ENCODE peak calls at places on chromosome 13, in five cellular contexts. V is activated gamma-delta T cell treated with Interleukin-2 at 50 U/mL for 16 hours, D is GM23338, L is heart left ventricle, P is WTC11. H is an unnamed sample.

GRCh38 chr13:69291292-69291906 is 816.2 kb upstream of the ATXN8OS start:
- DNase-seq in D (peak), L (no peak), P (no peak), V (no peak), H (no peak)

GRCh38 chr13:30745917-30746686 is 10.8 kb downstream of the ALOX5AP start:
- DNase-seq in V (no peak), D (no peak), L (no peak), P (no peak), H (no peak)

GRCh38 chr13:101423872-101424271 is 7.6 kb upstream of the NALCN start:
- DNase-seq in V (no peak), L (no peak), P (no peak), D (no peak), H (no peak)

GRCh38 chr13:109740121-109740520 is 46.3 kb downstream of the IRS2 start:
- DNase-seq in P (no peak), V (no peak), L (no peak), D (no peak), H (no peak)

GRCh38 chr13:50584856-50585580 is 258.5 kb downstream of the DLEU7 start:
- DNase-seq in P (no peak), V (no peak), D (peak), L (no peak), H (no peak)

GRCh38 chr13:33075996-33076395 is 59.8 kb downstream of the KL start:
- DNase-seq in D (no peak), L (no peak), V (no peak), P (no peak), H (no peak)

GRCh38 chr13:51349016-51349415 is 9.5 kb downstream of the SERPINE3 start:
- DNase-seq in D (no peak), L (no peak), V (no peak), P (no peak), H (no peak)

GRCh38 chr13:45068036-45069001 is 52.0 kb upstream of the GTF2F2 start:
- DNase-seq in L (no peak), V (no peak), D (no peak), P (no peak), H (no peak)

GRCh38 chr13:41352935-41353801 is 42.1 kb downstream of the NAA16 start:
- DNase-seq in D (peak), L (peak), V (peak), P (no peak), H (peak)

GRCh38 chr13:29921542-29921941 is 71.1 kb upstream of the UBL3 start:
- DNase-seq in P (no peak), V (no peak), L (no peak), D (no peak), H (no peak)

GRCh38 chr13:113299951-113300350 is 2.9 kb downstream of the LAMP1 start:
- DNase-seq in D (no peak), V (no peak), L (no peak), P (no peak), H (no peak)

GRCh38 chr13:99630269-99630898 is 129.1 kb downstream of the TM9SF2 start:
- DNase-seq in P (no peak), D (no peak), L (no peak), V (no peak), H (no peak)

GRCh38 chr13:31773538-31773937 is 34.2 kb downstream of the RXFP2 start:
- DNase-seq in L (no peak), P (no peak), V (no peak), D (no peak), H (peak)

GRCh38 chr13:51432576-51432975 is 20.3 kb downstream of the INTS6 start:
- DNase-seq in V (no peak), P (no peak), L (no peak), D (peak), H (no peak)

GRCh38 chr13:28872427-28873176 is 52.5 kb downstream of the MTUS2 start:
- DNase-seq in D (no peak), P (no peak), L (no peak), V (no peak), H (no peak)

GRCh38 chr13:83620535-83621220 is 261.6 kb downstream of the SLITRK1 start:
- DNase-seq in D (no peak), P (no peak), L (no peak), V (no peak), H (peak)